ENCODE peak calls at places on chromosomes 13 and 19, in seven cellular contexts. E, K, G, J, X, L and D are unnamed samples. For H3K9me3, the result is how much of the 10 kb centered on the place peaks cover.

GRCh38 chr13:45925151-45925550 is 73.6 kb upstream of the SIAH3 start:
- DNase-seq in K (no peak), E (no peak), G (no peak), X (no peak), J (no peak), L (no peak), D (no peak)

GRCh38 chr19:58519087-58519354 is 589 bp downstream of the ZBTB45 start:
- DNase-seq in X (peak), L (peak), K (peak), E (peak), J (peak), G (peak), D (peak)

GRCh38 chr13:35086667-35087066 is 144.6 kb downstream of the NBEA start:
- DNase-seq in L (no peak), J (peak), G (no peak), E (no peak), K (no peak), X (no peak), D (no peak)

GRCh38 chr19:35048911-35049411 is 7.4 kb downstream of the HPN start:
- DNase-seq in J (no peak), K (no peak), E (no peak), L (peak), G (no peak), X (no peak), D (peak)

GRCh38 chr13:38979891-38980627 is 10.6 kb downstream of the STOML3 start:
- DNase-seq in K (no peak), E (no peak), G (no peak), L (peak), X (peak), J (no peak), D (no peak)

GRCh38 chr13:42361701-42362100 is 89.7 kb downstream of the AKAP11 start:
- DNase-seq in J (no peak), K (no peak), X (no peak), L (no peak), G (no peak), E (no peak), D (no peak)

GRCh38 chr19:2444251-2445002 is 12.3 kb downstream of the LMNB2 start:
- DNase-seq in G (no peak), K (no peak), E (no peak), X (no peak), J (no peak), L (no peak), D (no peak)

GRCh38 chr13:46544208-46544607 is 8.8 kb upstream of the LRCH1 start:
- DNase-seq in G (no peak), E (no peak), L (no peak), K (no peak), X (no peak), J (no peak), D (no peak)

GRCh38 chr13:113935081-113935511 is 38.8 kb downstream of the C13orf46 start:
- DNase-seq in G (no peak), E (peak), J (no peak), L (no peak), X (peak), K (no peak), D (no peak)

GRCh38 chr19:45391346-45391745 is 13.5 kb downstream of the PPP1R13L start:
- DNase-seq in L (no peak), K (no peak), E (no peak), G (no peak), X (peak), J (no peak), D (no peak)

GRCh38 chr13:76887070-76887563 is 912 bp upstream of the KCTD12 start:
- DNase-seq in E (no peak), L (peak), G (peak), X (peak), J (peak), K (no peak), D (no peak)

GRCh38 chr19:925912-926594 is at the start of gene ARID3A:
- DNase-seq in G (peak), X (peak), J (peak), E (no peak), L (peak), K (peak), D (peak)

GRCh38 chr19:46639356-46640061 is 3.5 kb upstream of the GNG8 start:
- DNase-seq in E (peak), X (peak), J (peak), G (peak), L (no peak), K (no peak), D (no peak)

GRCh38 chr13:44470623-44471562 is 97.3 kb downstream of the SERP2 start:
- DNase-seq in G (no peak), X (no peak), L (no peak), K (no peak), J (peak), E (no peak), D (no peak)

GRCh38 chr13:50080158-50080855 is 65.1 kb downstream of the KCNRG start:
- DNase-seq in L (peak), E (peak), X (peak), K (no peak), G (peak), J (peak), D (no peak)

GRCh38 chr13:45711952-45712351 is 9.8 kb downstream of the CBY2 start:
- DNase-seq in G (no peak), X (no peak), L (no peak), K (no peak), J (no peak), E (no peak), D (no peak)

GRCh38 chr13:51643882-51644281 is 59.6 kb downstream of the WDFY2 start:
- DNase-seq in L (no peak), K (peak), J (peak), X (no peak), E (no peak), G (no peak), D (no peak)

GRCh38 chr19:48918801-48919247 is 14.7 kb upstream of the DHDH start:
- DNase-seq in X (peak), E (no peak), G (no peak), J (no peak), K (no peak), L (no peak), D (no peak)

GRCh38 chr13:67509039-67509438 is 278.9 kb upstream of the PCDH9 start:
- DNase-seq in G (no peak), E (no peak), J (peak), K (no peak), L (no peak), X (no peak), D (no peak)

GRCh38 chr13:76992548-76993001 is 694 bp downstream of the CLN5 start:
- DNase-seq in G (peak), J (peak), L (peak), K (peak), E (peak), X (peak), D (no peak)

GRCh38 chr19:29328586-29328985 is 115.6 kb upstream of the UQCRFS1 start:
- DNase-seq in X (no peak), J (no peak), E (no peak), L (no peak), K (no peak), G (no peak), D (no peak)

GRCh38 chr13:74710006-74710405 is 575.8 kb upstream of the KLF12 start:
- DNase-seq in L (no peak), E (no peak), X (no peak), K (no peak), J (peak), G (no peak), D (no peak)

GRCh38 chr19:7831452-7831851 is 1.4 kb downstream of the EVI5L start:
- DNase-seq in K (peak), X (no peak), L (no peak), G (no peak), E (no peak), J (peak), D (peak)

GRCh38 chr13:80012281-80012680 is 328.6 kb downstream of the SPRY2 start:
- DNase-seq in E (no peak), G (no peak), L (no peak), K (no peak), J (peak), X (no peak), D (no peak)

GRCh38 chr13:23723463-23723862 is 153.3 kb downstream of the TNFRSF19 start:
- DNase-seq in X (no peak), K (no peak), E (no peak), J (peak), L (no peak), G (no peak), D (no peak)

GRCh38 chr19:29812881-29813275 is 1.1 kb downstream of the CCNE1 start:
- DNase-seq in E (no peak), X (no peak), K (no peak), G (no peak), L (no peak), J (no peak), D (no peak)

GRCh38 chr13:57633141-57633949 is 1.8 kb downstream of the PCDH17 start:
- DNase-seq in G (no peak), K (no peak), X (peak), L (peak), E (peak), J (peak), D (peak)

GRCh38 chr13:27607125-27607524 is 13.2 kb downstream of the LNX2 start:
- DNase-seq in X (no peak), J (peak), L (peak), G (peak), K (no peak), E (no peak), D (no peak)

GRCh38 chr13:60797112-60797511 is 400.1 kb downstream of the TDRD3 start:
- DNase-seq in E (no peak), K (no peak), X (no peak), J (no peak), L (no peak), G (no peak), D (no peak)
- H3K27ac ChIP-seq in E (no peak), K (no peak), X (no peak), J (no peak), L (no peak), G (no peak), D (no peak)

GRCh38 chr19:40053491-40053890 is 2.5 kb downstream of the ZNF780B start:
- DNase-seq in E (no peak), G (no peak), X (no peak), K (no peak), L (no peak), J (no peak), D (no peak)

GRCh38 chr19:40056505-40056904 is 474 bp upstream of the ZNF780B start:
- DNase-seq in X (no peak), J (no peak), G (no peak), K (no peak), L (no peak), E (no peak), D (no peak)

GRCh38 chr19:40055832-40056504 is at the start of gene ZNF780B:
- DNase-seq in J (peak), X (peak), G (peak), K (peak), E (peak), L (peak), D (peak)

GRCh38 chr19:40055049-40055448 is 982 bp downstream of the ZNF780B start:
- DNase-seq in K (no peak), J (no peak), E (no peak), L (no peak), G (no peak), X (peak), D (no peak)

GRCh38 chr19:40054632-40055031 is 1.4 kb downstream of the ZNF780B start:
- DNase-seq in L (no peak), E (no peak), J (no peak), G (no peak), X (peak), K (no peak), D (no peak)
- H3K9me3 ChIP-seq in L (under half), E (under half), J (under half), G (under half), X (under half), K (half or more), D (under half)

DNA sequence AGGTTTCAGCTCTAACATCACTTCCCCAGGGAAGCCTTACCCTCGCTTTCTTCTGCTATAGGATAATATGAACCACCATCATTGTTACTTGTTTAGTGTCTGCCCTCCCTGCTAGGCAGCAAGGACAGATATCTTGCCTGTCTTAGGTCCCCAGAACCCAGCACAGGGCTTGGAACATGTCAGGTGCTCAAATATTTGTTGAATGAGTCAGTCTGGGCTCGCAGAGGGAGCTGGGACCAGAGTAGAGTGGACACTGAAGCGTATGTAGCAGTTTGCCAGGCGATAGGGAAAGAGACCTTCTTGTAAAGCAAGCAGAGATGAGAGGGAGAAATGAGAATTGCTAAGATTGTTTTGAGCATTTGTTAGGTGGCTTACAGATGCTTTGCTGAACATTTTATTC is 11.7 kb downstream of the BCKDHA start:
- DNase-seq in X (no peak), G (peak), K (peak), E (no peak), J (peak), L (peak), D (peak)
- H3K27ac ChIP-seq in X (no peak), G (peak), K (no peak), E (no peak), J (no peak), L (peak), D (peak)

GRCh38 chr19:15841875-15842569 is 26.6 kb upstream of the OR10H1 start:
- DNase-seq in K (peak), X (no peak), L (no peak), J (no peak), E (no peak), G (no peak), D (no peak)

GRCh38 chr19:15836345-15836594 is 20.8 kb upstream of the OR10H1 start:
- DNase-seq in J (no peak), K (no peak), L (no peak), X (no peak), E (no peak), G (no peak), D (no peak)

GRCh38 chr19:15840833-15841232 is 25.4 kb upstream of the OR10H1 start:
- DNase-seq in G (no peak), E (no peak), L (no peak), K (no peak), X (no peak), J (no peak), D (no peak)

GRCh38 chr19:15831626-15832025 is 16.2 kb upstream of the OR10H1 start:
- DNase-seq in E (no peak), X (no peak), J (no peak), G (no peak), K (no peak), L (no peak), D (no peak)

GRCh38 chr19:15836595-15837398 is 21.3 kb upstream of the OR10H1 start:
- DNase-seq in E (peak), J (peak), G (peak), L (peak), K (peak), X (peak), D (peak)
- H3K9me3 ChIP-seq in E (under half), J (under half), G (under half), L (under half), K (under half), X (under half), D (under half)

GRCh38 chr19:37981785-37982475 is 74.9 kb downstream of the SIPA1L3 start:
- DNase-seq in X (no peak), K (no peak), J (peak), E (no peak), G (peak), L (peak), D (peak)
- H3K27ac ChIP-seq in X (no peak), K (no peak), J (peak), E (no peak), G (peak), L (peak), D (peak)

DNA sequence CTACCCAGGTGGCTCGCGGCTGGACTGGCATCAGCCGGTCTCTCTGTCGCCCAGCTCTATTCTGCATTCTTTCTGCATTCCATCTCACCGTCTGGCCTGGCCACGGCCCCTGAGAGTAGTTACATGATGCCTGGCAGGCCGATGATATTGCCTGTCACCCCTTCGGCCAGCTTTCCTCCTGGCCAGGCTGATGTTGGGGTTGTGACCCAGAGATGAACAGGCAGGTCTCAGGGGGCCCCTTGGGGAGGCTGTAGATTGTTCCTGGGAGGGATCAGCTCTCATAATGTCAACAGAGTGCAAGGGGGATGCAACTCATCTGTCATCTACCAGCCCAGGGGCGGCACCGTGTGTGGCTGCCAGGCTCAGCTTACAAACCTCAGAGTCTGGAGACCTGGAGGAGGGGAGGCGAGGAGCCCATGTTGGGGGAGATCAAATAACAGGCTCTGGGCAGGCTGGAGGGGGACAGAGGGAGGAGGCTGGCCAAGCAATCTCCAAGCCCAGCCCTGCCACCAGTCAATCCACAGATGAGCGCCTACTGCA is 13.6 kb upstream of the FBXO17 start:
- DNase-seq in X (peak), K (no peak), J (peak), E (no peak), G (no peak), L (peak), D (no peak)
- H3K9me3 ChIP-seq in X (under half), K (under half), J (under half), E (under half), G (under half), L (under half), D (under half)

DNA sequence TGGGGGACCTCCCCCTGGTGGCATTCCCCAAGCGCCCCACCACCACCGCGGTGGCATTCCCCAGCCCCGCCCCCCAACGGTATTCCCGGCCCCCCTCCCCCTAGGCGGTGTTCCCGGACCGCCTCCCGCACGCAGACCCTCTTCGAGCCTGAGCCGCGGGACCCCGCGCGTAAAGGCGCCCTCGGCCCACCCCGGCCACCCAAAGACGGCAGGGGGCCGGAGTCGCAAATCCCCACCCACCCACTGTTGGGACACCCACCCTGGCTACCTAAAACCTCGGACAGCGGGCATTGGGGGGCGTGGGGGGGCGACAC is 22.4 kb downstream of the OLFM2 start:
- DNase-seq in E (no peak), L (no peak), J (no peak), G (no peak), K (peak), X (no peak), D (no peak)
- H3K27ac ChIP-seq in E (no peak), L (no peak), J (no peak), G (no peak), K (peak), X (peak), D (no peak)

GRCh38 chr19:11902228-11902627 is 14.6 kb downstream of the ZNF69 start:
- DNase-seq in G (no peak), E (no peak), L (no peak), K (no peak), X (no peak), J (no peak), D (no peak)
- H3K9me3 ChIP-seq in G (under half), E (under half), L (under half), K (under half), X (under half), J (under half), D (half or more)

GRCh38 chr19:52936151-52936957 is 13.1 kb upstream of the ZNF888 start:
- DNase-seq in K (no peak), X (no peak), L (peak), E (no peak), J (no peak), G (peak), D (peak)
- H3K27ac ChIP-seq in K (no peak), X (no peak), L (peak), E (no peak), J (no peak), G (peak), D (peak)